ENCODE peak calls at places on chromosomes 4 and X, in seven cellular contexts. S is iris pigment epithelial cell, A is bronchial epithelial cell, V is pancreas, Z is smooth muscle cell of the brain vasculature, N is amygdala, I is kidney. P is an unnamed sample.

GRCh38 chr4:75110061-75110460 is 177.1 kb downstream of the PARM1 start:
- DNase-seq in I (no peak), Z (no peak), A (no peak), V (no peak), S (no peak), N (no peak), P (no peak)

GRCh38 chrX:110037181-110037580 is 34.3 kb downstream of the TMEM164 start:
- DNase-seq in I (no peak), S (peak), Z (no peak), A (peak), N (no peak), V (no peak), P (no peak)

GRCh38 chr4:40685300-40685699 is 55.6 kb upstream of the RBM47 start:
- DNase-seq in Z (no peak), V (no peak), A (peak), S (peak), N (no peak), I (no peak), P (no peak)

GRCh38 chrX:150643271-150643670 is 49.9 kb upstream of the MTMR1 start:
- DNase-seq in I (no peak), V (no peak), Z (no peak), A (peak), S (peak), N (no peak), P (no peak)

GRCh38 chr4:138344064-138344463 is 101.9 kb upstream of the SLC7A11 start:
- DNase-seq in S (no peak), A (no peak), I (no peak), N (no peak), Z (no peak), V (no peak), P (no peak)

GRCh38 chr4:41509411-41510008 is 28.4 kb upstream of the LIMCH1 start:
- DNase-seq in Z (no peak), S (no peak), A (no peak), I (no peak), N (no peak), V (no peak), P (no peak)

GRCh38 chr4:112968456-112969159 is 80.8 kb upstream of the ANK2 start:
- DNase-seq in V (no peak), Z (no peak), N (no peak), I (no peak), S (peak), A (peak), P (no peak)

GRCh38 chrX:12441376-12442128 is 303.3 kb downstream of the FRMPD4 start:
- DNase-seq in A (peak), I (no peak), S (peak), V (no peak), Z (no peak), N (no peak), P (no peak)

GRCh38 chr4:118745357-118745756 is 60.2 kb downstream of the METTL14 start:
- DNase-seq in N (no peak), I (no peak), Z (no peak), V (no peak), A (no peak), S (peak), P (no peak)

GRCh38 chr4:26150948-26151347 is 169.9 kb upstream of the RBPJ start:
- DNase-seq in N (no peak), S (peak), I (no peak), Z (no peak), V (no peak), A (peak), P (no peak)

GRCh38 chr4:58566260-58566659 is 1456.1 kb upstream of the IGFBP7 start:
- DNase-seq in N (no peak), Z (no peak), A (no peak), V (no peak), I (no peak), S (no peak), P (no peak)

GRCh38 chrX:13868481-13869040 is 51.7 kb upstream of the GPM6B start:
- DNase-seq in Z (no peak), A (peak), N (no peak), V (no peak), I (no peak), S (peak), P (no peak)

GRCh38 chr4:118396881-118397666 is 44.3 kb upstream of the PRSS12 start:
- DNase-seq in Z (no peak), A (peak), N (no peak), S (peak), I (no peak), V (no peak), P (no peak)

GRCh38 chr4:1218892-1219552 is 29.9 kb downstream of the CTBP1 start:
- DNase-seq in V (no peak), Z (no peak), A (no peak), S (no peak), I (no peak), N (no peak), P (no peak)

GRCh38 chr4:26083987-26084386 is 170.0 kb downstream of the SMIM20 start:
- DNase-seq in I (no peak), V (no peak), A (peak), Z (no peak), N (no peak), S (peak), P (no peak)

GRCh38 chr4:42341518-42342026 is 55.7 kb upstream of the SHISA3 start:
- DNase-seq in S (peak), V (no peak), I (no peak), Z (no peak), N (no peak), A (no peak), P (no peak)

GRCh38 chr4:100929135-100929534 is 411.3 kb upstream of the EMCN start:
- DNase-seq in N (no peak), S (no peak), Z (no peak), I (no peak), A (no peak), V (no peak), P (no peak)

GRCh38 chr4:38583102-38583501 is 80.9 kb upstream of the KLF3 start:
- DNase-seq in V (no peak), S (peak), I (no peak), N (no peak), Z (peak), A (no peak), P (no peak)

GRCh38 chrX:108165349-108166111 is 74.0 kb downstream of the ATG4A start:
- DNase-seq in N (no peak), Z (no peak), S (peak), A (no peak), V (no peak), I (no peak), P (no peak)

GRCh38 chr4:25096553-25097443 is 63.5 kb downstream of the SEPSECS start:
- DNase-seq in I (no peak), A (no peak), S (no peak), N (no peak), V (no peak), Z (no peak), P (no peak)

GRCh38 chr4:184825394-184826314 is at the start of gene ACSL1:
- DNase-seq in Z (no peak), S (peak), N (peak), V (peak), A (no peak), I (peak), P (peak)

GRCh38 chr4:72319596-72319995 is 249.4 kb downstream of the ADAMTS3 start:
- DNase-seq in I (no peak), Z (no peak), A (peak), S (peak), V (no peak), N (no peak), P (no peak)

P was measured in Caco-2.